ENCODE peak calls at places on chromosomes 16 and 17, in ten cellular contexts. One of them, this sample, is unnamed.

GRCh38 chr16:50411034-50411433 is 42.2 kb upstream of the BRD7 start:
- DNase-seq in dorsolateral prefrontal cortex: no peak
- DNase-seq in transverse colon: no peak
- DNase-seq in adrenal gland: no peak
- DNase-seq in tibial artery: no peak
- DNase-seq in upper lobe of right lung: no peak
- DNase-seq in brain microvascular endothelial cell: no peak
- DNase-seq in ascending aorta: no peak
- DNase-seq in left ventricle myocardium inferior: no peak
- DNase-seq in uterus: no peak
- DNase-seq in this sample: no peak

GRCh38 chr17:80847506-80848230 is 144.0 kb upstream of the CHMP6 start:
- DNase-seq in dorsolateral prefrontal cortex: peak
- DNase-seq in transverse colon: peak
- DNase-seq in adrenal gland: peak
- DNase-seq in tibial artery: peak
- DNase-seq in upper lobe of right lung: peak
- DNase-seq in brain microvascular endothelial cell: no peak
- DNase-seq in ascending aorta: no peak
- DNase-seq in left ventricle myocardium inferior: no peak
- DNase-seq in uterus: no peak
- DNase-seq in this sample: no peak

GRCh38 chr17:36525888-36526287 is 8.8 kb downstream of the MYO19 start:
- DNase-seq in dorsolateral prefrontal cortex: no peak
- DNase-seq in transverse colon: no peak
- DNase-seq in adrenal gland: no peak
- DNase-seq in tibial artery: no peak
- DNase-seq in upper lobe of right lung: no peak
- DNase-seq in brain microvascular endothelial cell: no peak
- DNase-seq in ascending aorta: no peak
- DNase-seq in left ventricle myocardium inferior: no peak
- DNase-seq in uterus: no peak
- DNase-seq in this sample: no peak

GRCh38 chr16:51062039-51062438 is 89.0 kb downstream of the SALL1 start:
- DNase-seq in dorsolateral prefrontal cortex: no peak
- DNase-seq in transverse colon: no peak
- DNase-seq in adrenal gland: no peak
- DNase-seq in tibial artery: no peak
- DNase-seq in upper lobe of right lung: no peak
- DNase-seq in brain microvascular endothelial cell: no peak
- DNase-seq in ascending aorta: no peak
- DNase-seq in left ventricle myocardium inferior: no peak
- DNase-seq in uterus: no peak
- DNase-seq in this sample: no peak

GRCh38 chr16:7025616-7026190 is 306.9 kb upstream of the RBFOX1 start:
- DNase-seq in dorsolateral prefrontal cortex: peak
- DNase-seq in transverse colon: peak
- DNase-seq in adrenal gland: peak
- DNase-seq in tibial artery: no peak
- DNase-seq in upper lobe of right lung: peak
- DNase-seq in brain microvascular endothelial cell: peak
- DNase-seq in ascending aorta: no peak
- DNase-seq in left ventricle myocardium inferior: peak
- DNase-seq in uterus: peak
- DNase-seq in this sample: peak

GRCh38 chr17:80386341-80386740 is 28.6 kb upstream of the ENDOV start:
- DNase-seq in dorsolateral prefrontal cortex: no peak
- DNase-seq in transverse colon: no peak
- DNase-seq in adrenal gland: no peak
- DNase-seq in tibial artery: no peak
- DNase-seq in upper lobe of right lung: no peak
- DNase-seq in brain microvascular endothelial cell: no peak
- DNase-seq in ascending aorta: no peak
- DNase-seq in left ventricle myocardium inferior: no peak
- DNase-seq in uterus: no peak
- DNase-seq in this sample: no peak

GRCh38 chr16:63998-64913 is 8.2 kb downstream of the RHBDF1 start:
- DNase-seq in dorsolateral prefrontal cortex: no peak
- DNase-seq in transverse colon: no peak
- DNase-seq in adrenal gland: no peak
- DNase-seq in tibial artery: no peak
- DNase-seq in upper lobe of right lung: no peak
- DNase-seq in brain microvascular endothelial cell: no peak
- DNase-seq in ascending aorta: no peak
- DNase-seq in left ventricle myocardium inferior: no peak
- DNase-seq in uterus: no peak
- DNase-seq in this sample: no peak

GRCh38 chr16:13883881-13884280 is 36.1 kb upstream of the ERCC4 start:
- DNase-seq in dorsolateral prefrontal cortex: no peak
- DNase-seq in transverse colon: no peak
- DNase-seq in adrenal gland: no peak
- DNase-seq in tibial artery: no peak
- DNase-seq in upper lobe of right lung: no peak
- DNase-seq in brain microvascular endothelial cell: no peak
- DNase-seq in ascending aorta: no peak
- DNase-seq in left ventricle myocardium inferior: no peak
- DNase-seq in uterus: no peak
- DNase-seq in this sample: no peak

GRCh38 chr17:16297367-16298139 is 55.7 kb downstream of the CENPV start:
- DNase-seq in dorsolateral prefrontal cortex: no peak
- DNase-seq in transverse colon: peak
- DNase-seq in adrenal gland: no peak
- DNase-seq in tibial artery: no peak
- DNase-seq in upper lobe of right lung: no peak
- DNase-seq in brain microvascular endothelial cell: no peak
- DNase-seq in ascending aorta: no peak
- DNase-seq in left ventricle myocardium inferior: no peak
- DNase-seq in uterus: no peak
- DNase-seq in this sample: no peak

DNA sequence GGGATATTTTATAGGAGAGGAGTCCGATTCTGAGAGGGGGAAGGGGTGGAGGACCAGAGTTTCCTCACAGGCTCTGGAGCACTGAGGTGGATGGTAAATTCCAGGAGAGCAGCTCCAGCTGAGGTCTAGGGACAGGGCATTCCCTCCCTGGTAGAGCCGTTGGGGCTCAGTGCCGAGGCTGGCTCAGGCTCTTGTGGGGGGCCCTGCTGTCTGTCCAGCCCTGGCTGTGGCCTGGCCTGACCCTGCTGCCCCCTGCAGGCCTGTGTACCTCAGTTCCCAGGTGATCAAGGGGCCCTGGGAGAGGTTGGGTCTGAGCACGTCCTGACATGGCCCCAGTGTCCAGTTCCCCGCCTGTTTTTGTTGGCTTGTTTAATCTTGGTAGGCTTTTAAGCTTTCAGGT is 16.8 kb downstream of the ZNF750 start:
- DNase-seq in dorsolateral prefrontal cortex: no peak
- DNase-seq in transverse colon: no peak
- DNase-seq in adrenal gland: no peak
- DNase-seq in tibial artery: no peak
- DNase-seq in upper lobe of right lung: no peak
- DNase-seq in brain microvascular endothelial cell: no peak
- DNase-seq in ascending aorta: no peak
- DNase-seq in left ventricle myocardium inferior: no peak
- DNase-seq in uterus: no peak
- DNase-seq in this sample: no peak
- TF ChIP-seq CTCF in dorsolateral prefrontal cortex: no peak
- TF ChIP-seq CTCF in transverse colon: no peak
- TF ChIP-seq CTCF in adrenal gland: no peak
- TF ChIP-seq CTCF in tibial artery: no peak
- TF ChIP-seq CTCF in upper lobe of right lung: peak
- TF ChIP-seq CTCF in brain microvascular endothelial cell: peak
- TF ChIP-seq CTCF in ascending aorta: no peak
- TF ChIP-seq CTCF in left ventricle myocardium inferior: peak
- TF ChIP-seq CTCF in uterus: no peak
- TF ChIP-seq CTCF in this sample: no peak

GRCh38 chr16:87390641-87391323 is 1.4 kb upstream of the MAP1LC3B start:
- DNase-seq in dorsolateral prefrontal cortex: no peak
- DNase-seq in transverse colon: no peak
- DNase-seq in adrenal gland: no peak
- DNase-seq in tibial artery: peak
- DNase-seq in upper lobe of right lung: no peak
- DNase-seq in brain microvascular endothelial cell: no peak
- DNase-seq in ascending aorta: no peak
- DNase-seq in left ventricle myocardium inferior: peak
- DNase-seq in uterus: no peak
- DNase-seq in this sample: no peak
- H3K4me3 ChIP-seq in dorsolateral prefrontal cortex: peak
- H3K4me3 ChIP-seq in transverse colon: peak
- H3K4me3 ChIP-seq in adrenal gland: no peak
- H3K4me3 ChIP-seq in tibial artery: peak
- H3K4me3 ChIP-seq in upper lobe of right lung: peak
- H3K4me3 ChIP-seq in brain microvascular endothelial cell: no peak
- H3K4me3 ChIP-seq in ascending aorta: peak
- H3K4me3 ChIP-seq in left ventricle myocardium inferior: peak
- H3K4me3 ChIP-seq in uterus: no peak
- H3K4me3 ChIP-seq in this sample: no peak

GRCh38 chr17:60036796-60037677 is 41.7 kb downstream of the HEATR6 start:
- DNase-seq in dorsolateral prefrontal cortex: peak
- DNase-seq in transverse colon: peak
- DNase-seq in adrenal gland: peak
- DNase-seq in tibial artery: peak
- DNase-seq in upper lobe of right lung: peak
- DNase-seq in brain microvascular endothelial cell: peak
- DNase-seq in ascending aorta: peak
- DNase-seq in left ventricle myocardium inferior: peak
- DNase-seq in uterus: peak
- DNase-seq in this sample: peak
- TF ChIP-seq CTCF in dorsolateral prefrontal cortex: peak
- TF ChIP-seq CTCF in transverse colon: peak
- TF ChIP-seq CTCF in adrenal gland: peak
- TF ChIP-seq CTCF in tibial artery: peak
- TF ChIP-seq CTCF in upper lobe of right lung: peak
- TF ChIP-seq CTCF in brain microvascular endothelial cell: peak
- TF ChIP-seq CTCF in ascending aorta: peak
- TF ChIP-seq CTCF in left ventricle myocardium inferior: peak
- TF ChIP-seq CTCF in uterus: peak
- TF ChIP-seq CTCF in this sample: peak

GRCh38 chr17:77325826-77326581 is 185.2 kb downstream of the SEC14L1 start:
- DNase-seq in dorsolateral prefrontal cortex: peak
- DNase-seq in transverse colon: peak
- DNase-seq in adrenal gland: no peak
- DNase-seq in tibial artery: peak
- DNase-seq in upper lobe of right lung: peak
- DNase-seq in brain microvascular endothelial cell: no peak
- DNase-seq in ascending aorta: no peak
- DNase-seq in left ventricle myocardium inferior: no peak
- DNase-seq in uterus: peak
- DNase-seq in this sample: peak

GRCh38 chr17:77327181-77327565 is 186.4 kb downstream of the SEC14L1 start:
- DNase-seq in dorsolateral prefrontal cortex: peak
- DNase-seq in transverse colon: peak
- DNase-seq in adrenal gland: no peak
- DNase-seq in tibial artery: peak
- DNase-seq in upper lobe of right lung: peak
- DNase-seq in brain microvascular endothelial cell: no peak
- DNase-seq in ascending aorta: no peak
- DNase-seq in left ventricle myocardium inferior: no peak
- DNase-seq in uterus: no peak
- DNase-seq in this sample: no peak

GRCh38 chr17:77324227-77324626 is 183.5 kb downstream of the SEC14L1 start:
- DNase-seq in dorsolateral prefrontal cortex: peak
- DNase-seq in transverse colon: no peak
- DNase-seq in adrenal gland: no peak
- DNase-seq in tibial artery: peak
- DNase-seq in upper lobe of right lung: peak
- DNase-seq in brain microvascular endothelial cell: no peak
- DNase-seq in ascending aorta: no peak
- DNase-seq in left ventricle myocardium inferior: no peak
- DNase-seq in uterus: peak
- DNase-seq in this sample: no peak

GRCh38 chr17:77326636-77327035 is 185.9 kb downstream of the SEC14L1 start:
- DNase-seq in dorsolateral prefrontal cortex: peak
- DNase-seq in transverse colon: no peak
- DNase-seq in adrenal gland: no peak
- DNase-seq in tibial artery: peak
- DNase-seq in upper lobe of right lung: peak
- DNase-seq in brain microvascular endothelial cell: no peak
- DNase-seq in ascending aorta: no peak
- DNase-seq in left ventricle myocardium inferior: no peak
- DNase-seq in uterus: peak
- DNase-seq in this sample: no peak

DNA sequence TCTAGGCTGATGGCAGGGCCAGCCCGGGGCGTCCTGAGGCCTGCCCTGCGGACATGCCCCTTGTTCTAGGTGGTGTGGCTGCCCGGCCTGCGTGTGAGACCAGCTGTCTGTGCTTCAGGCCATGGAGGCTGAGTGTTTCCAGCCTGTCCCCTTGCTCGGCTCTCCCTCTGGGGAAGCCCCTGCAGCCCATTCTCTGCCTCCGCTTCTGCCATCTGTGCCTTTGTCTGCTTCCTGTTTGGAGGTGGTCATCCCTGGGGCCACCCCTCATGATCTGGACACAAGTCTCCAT is 184.7 kb downstream of the SEC14L1 start:
- DNase-seq in dorsolateral prefrontal cortex: no peak
- DNase-seq in transverse colon: no peak
- DNase-seq in adrenal gland: no peak
- DNase-seq in tibial artery: no peak
- DNase-seq in upper lobe of right lung: no peak
- DNase-seq in brain microvascular endothelial cell: no peak
- DNase-seq in ascending aorta: no peak
- DNase-seq in left ventricle myocardium inferior: no peak
- DNase-seq in uterus: no peak
- DNase-seq in this sample: no peak
- H3K4me3 ChIP-seq in dorsolateral prefrontal cortex: no peak
- H3K4me3 ChIP-seq in transverse colon: no peak
- H3K4me3 ChIP-seq in adrenal gland: no peak
- H3K4me3 ChIP-seq in tibial artery: no peak
- H3K4me3 ChIP-seq in upper lobe of right lung: no peak
- H3K4me3 ChIP-seq in brain microvascular endothelial cell: peak
- H3K4me3 ChIP-seq in ascending aorta: no peak
- H3K4me3 ChIP-seq in left ventricle myocardium inferior: no peak
- H3K4me3 ChIP-seq in uterus: no peak
- H3K4me3 ChIP-seq in this sample: no peak

DNA sequence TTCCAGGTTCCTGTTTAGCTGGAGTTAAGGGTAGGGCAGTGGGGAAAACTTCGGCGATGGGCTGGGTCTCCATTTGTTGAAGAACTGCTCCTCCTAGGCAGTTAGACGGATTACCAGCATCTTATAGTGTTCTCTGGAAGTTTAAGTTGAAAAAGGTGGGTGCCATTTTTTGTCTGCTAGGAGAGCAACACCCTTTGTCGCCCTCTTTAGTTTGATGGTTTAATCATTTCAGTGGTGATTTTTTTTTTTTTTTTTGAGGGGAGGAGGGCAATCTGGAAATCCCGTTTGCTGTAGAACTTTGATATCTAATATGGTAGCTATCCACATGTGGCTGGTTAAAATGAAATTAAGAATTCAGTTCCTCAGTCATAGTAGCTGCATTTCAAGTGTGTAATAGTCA is 4.1 kb downstream of the UBFD1 start:
- DNase-seq in dorsolateral prefrontal cortex: no peak
- DNase-seq in transverse colon: no peak
- DNase-seq in adrenal gland: no peak
- DNase-seq in tibial artery: no peak
- DNase-seq in upper lobe of right lung: no peak
- DNase-seq in brain microvascular endothelial cell: no peak
- DNase-seq in ascending aorta: no peak
- DNase-seq in left ventricle myocardium inferior: no peak
- DNase-seq in uterus: no peak
- DNase-seq in this sample: no peak
- TF ChIP-seq CTCF in dorsolateral prefrontal cortex: no peak
- TF ChIP-seq CTCF in transverse colon: no peak
- TF ChIP-seq CTCF in adrenal gland: no peak
- TF ChIP-seq CTCF in tibial artery: no peak
- TF ChIP-seq CTCF in upper lobe of right lung: no peak
- TF ChIP-seq CTCF in brain microvascular endothelial cell: no peak
- TF ChIP-seq CTCF in ascending aorta: no peak
- TF ChIP-seq CTCF in left ventricle myocardium inferior: no peak
- TF ChIP-seq CTCF in uterus: no peak
- TF ChIP-seq CTCF in this sample: no peak